ENCODE peak calls at places on chromosomes 16 and 17, in six cellular contexts. C is thoracic aorta; P is cardiac fibroblast; X is fibroblast of the aortic adventitia; L is stimulated activated CD4-positive, alpha-beta T cell treated with anti-CD3 and anti-CD28 coated beads, Interleukin-2, amount 100 ng/mL, for 48 hours; T is neural crest cell. O is an unnamed sample.

GRCh38 chr17:28046034-28046825 is 3.8 kb downstream of the NLK start:
- DNase-seq in C (no peak), P (no peak), X (no peak), L (no peak), T (no peak), O (no peak)

GRCh38 chr17:45077643-45078042 is 16.5 kb downstream of the NMT1 start:
- DNase-seq in C (no peak), P (no peak), X (no peak), L (no peak), T (no peak), O (no peak)

GRCh38 chr16:13997933-13998332 is 73.2 kb upstream of the MRTFB start:
- DNase-seq in C (no peak), P (no peak), X (no peak), L (no peak), T (no peak), O (no peak)

GRCh38 chr17:12040478-12040877 is 19.8 kb downstream of the MAP2K4 start:
- DNase-seq in C (no peak), P (no peak), X (no peak), L (no peak), T (no peak), O (no peak)

GRCh38 chr17:81084691-81085419 is 49.9 kb downstream of the BAIAP2 start:
- DNase-seq in C (no peak), P (no peak), X (no peak), L (no peak), T (no peak), O (no peak)

GRCh38 chr17:37239690-37240344 is 136.0 kb upstream of the C17orf78 start:
- DNase-seq in C (no peak), P (peak; percentile 57), X (peak; percentile 77), L (no peak), T (no peak), O (peak; percentile 16)

GRCh38 chr17:1829579-1830257 is at the start of the genes RPA1 and SMYD4:
- DNase-seq in C (peak; percentile 41), P (peak; percentile 85), X (peak; percentile 75), L (peak; percentile 83), T (peak; percentile 80), O (peak; percentile 68)

GRCh38 chr17:11241611-11242226 is 706 bp downstream of the SHISA6 start:
- DNase-seq in C (no peak), P (no peak), X (no peak), L (no peak), T (no peak), O (no peak)

GRCh38 chr16:23433261-23433920 is 19.6 kb downstream of the COG7 start:
- DNase-seq in C (no peak), P (no peak), X (no peak), L (no peak), T (no peak), O (no peak)

GRCh38 chr17:37689317-37689716 is 46.1 kb upstream of the DDX52 start:
- DNase-seq in C (no peak), P (no peak), X (no peak), L (no peak), T (no peak), O (no peak)

GRCh38 chr16:84548508-84548907 is 44.0 kb upstream of the MEAK7 start:
- DNase-seq in C (no peak), P (no peak), X (no peak), L (no peak), T (no peak), O (no peak)

GRCh38 chr17:22517716-22518115 is 825.4 kb downstream of the KCNJ18 start:
- DNase-seq in C (no peak), P (no peak), X (peak; percentile 2), L (no peak), T (no peak), O (no peak)

GRCh38 chr17:57461082-57461481 is 204.8 kb downstream of the MSI2 start:
- DNase-seq in C (no peak), P (no peak), X (no peak), L (no peak), T (no peak), O (peak; percentile 60)